ENCODE peak calls at places on chromosomes 3 and 15, in six cellular contexts. T is IMR-90, J is H1, S is neuronal stem cell, Q is trophoblast cell, E is H9. O is an unnamed sample.

GRCh38 chr3:36906504-36907149 is 38.2 kb downstream of the TRANK1 start:
- DNase-seq in T (peak; percentile 67), J (no peak), S (no peak), Q (no peak), E (no peak), O (peak; percentile 79)

GRCh38 chr15:67413770-67414429 is 107.0 kb upstream of the C15orf61 start:
- DNase-seq in T (peak; percentile 68), J (no peak), S (no peak), Q (no peak), E (no peak), O (peak; percentile 85)

GRCh38 chr3:21995079-21995607 is 244.1 kb upstream of the ZNF385D start:
- DNase-seq in T (no peak), J (no peak), S (no peak), Q (no peak), E (no peak), O (no peak)

GRCh38 chr3:70090322-70090913 is 90.9 kb downstream of the SAMMSON start:
- DNase-seq in T (peak; percentile 28), J (no peak), S (no peak), Q (no peak), E (no peak), O (peak; percentile 13)

GRCh38 chr3:187403768-187404270 is 35.6 kb downstream of the RTP4 start:
- DNase-seq in T (peak; percentile 97), J (no peak), S (no peak), Q (peak; percentile 5), E (no peak), O (peak; percentile 86)

GRCh38 chr3:45861043-45861846 is 19.3 kb upstream of the LZTFL1 start:
- DNase-seq in T (no peak), J (no peak), S (no peak), Q (no peak), E (no peak), O (no peak)

GRCh38 chr3:5888845-5889244 is 701.3 kb downstream of the EDEM1 start:
- DNase-seq in T (no peak), J (no peak), S (no peak), Q (no peak), E (no peak), O (no peak)

GRCh38 chr3:190458040-190458439 is 8.3 kb upstream of the TMEM207 start:
- DNase-seq in T (no peak), J (no peak), S (no peak), Q (peak; percentile 31), E (no peak), O (no peak)

GRCh38 chr15:35256555-35256954 is 171.5 kb upstream of the NANOGP8 start:
- DNase-seq in T (peak; percentile 60), J (no peak), S (no peak), Q (no peak), E (no peak), O (peak; percentile 17)

GRCh38 chr3:162224736-162225135 is 728.1 kb downstream of the OTOL1 start:
- DNase-seq in T (peak; percentile 22), J (no peak), S (no peak), Q (no peak), E (no peak), O (peak; percentile 4)

GRCh38 chr15:47576921-47577474 is 140.3 kb upstream of the SEMA6D start:
- DNase-seq in T (peak; percentile 10), J (no peak), S (no peak), Q (no peak), E (no peak), O (peak; percentile 16)

GRCh38 chr15:81242778-81243177 is 46.1 kb downstream of the IL16 start:
- DNase-seq in T (no peak), J (no peak), S (no peak), Q (no peak), E (no peak), O (no peak)

GRCh38 chr3:5057217-5057616 is 64.9 kb upstream of the ARL8B start:
- DNase-seq in T (no peak), J (no peak), S (no peak), Q (no peak), E (no peak), O (no peak)

GRCh38 chr15:48393650-48394049 is 62.4 kb downstream of the DUT start:
- DNase-seq in T (peak; percentile 80), J (no peak), S (no peak), Q (no peak), E (no peak), O (no peak)

GRCh38 chr3:174417568-174417967 is 441.6 kb upstream of the NAALADL2 start:
- DNase-seq in T (no peak), J (no peak), S (no peak), Q (no peak), E (no peak), O (no peak)

GRCh38 chr15:36844453-36845094 is 255.8 kb downstream of the MEIS2 start:
- DNase-seq in T (peak; percentile 69), J (no peak), S (no peak), Q (no peak), E (no peak), O (peak; percentile 63)

GRCh38 chr3:13535526-13535875 is 13.4 kb upstream of the FBLN2 start:
- DNase-seq in T (no peak), J (no peak), S (no peak), Q (no peak), E (no peak), O (no peak)

GRCh38 chr3:15009156-15009555 is 56.0 kb downstream of the MRPS25 start:
- DNase-seq in T (peak; percentile 13), J (no peak), S (no peak), Q (no peak), E (no peak), O (peak; percentile 26)

GRCh38 chr15:55742927-55743614 is at the start of gene PRTG:
- DNase-seq in T (peak; percentile 69), J (peak; percentile 76), S (peak; percentile 98), Q (peak; percentile 75), E (peak; percentile 76), O (peak; percentile 90)

GRCh38 chr15:39135989-39136388 is 444.9 kb upstream of the THBS1 start:
- DNase-seq in T (peak; percentile 96), J (no peak), S (no peak), Q (peak; percentile 69), E (no peak), O (peak; percentile 86)

GRCh38 chr3:184738519-184738890 is 26.6 kb upstream of the MAGEF1 start:
- DNase-seq in T (no peak), J (no peak), S (no peak), Q (no peak), E (no peak), O (no peak)

GRCh38 chr15:84600331-84600686 is 500 bp upstream of the ZSCAN2 start:
- DNase-seq in T (peak; percentile 83), J (peak; percentile 82), S (no peak), Q (peak; percentile 70), E (peak; percentile 83), O (peak; percentile 90)

GRCh38 chr3:177498037-177498857 is 301.0 kb upstream of the TBL1XR1 start:
- DNase-seq in T (peak; percentile 52), J (no peak), S (no peak), Q (no peak), E (no peak), O (no peak)

GRCh38 chr3:109336272-109336957 is 931 bp downstream of the DPPA4 start:
- DNase-seq in T (peak; percentile 7), J (no peak), S (no peak), Q (no peak), E (no peak), O (peak; percentile 80)

GRCh38 chr3:67083277-67083676 is 85.2 kb downstream of the KBTBD8 start:
- DNase-seq in T (peak; percentile 62), J (no peak), S (no peak), Q (no peak), E (no peak), O (no peak)

GRCh38 chr3:11845661-11846060 is 1.0 kb downstream of the TAMM41 start:
- DNase-seq in T (no peak), J (no peak), S (no peak), Q (no peak), E (no peak), O (no peak)

GRCh38 chr15:34109775-34110663 is 8.1 kb downstream of the PGBD4 start:
- DNase-seq in T (peak; percentile 60), J (no peak), S (no peak), Q (peak; percentile 9), E (no peak), O (peak; percentile 64)

GRCh38 chr3:56197259-56197965 is 270.9 kb downstream of the ERC2 start:
- DNase-seq in T (no peak), J (no peak), S (no peak), Q (no peak), E (no peak), O (no peak)

GRCh38 chr3:159950156-159950898 is 38.3 kb upstream of the IL12A start:
- DNase-seq in T (no peak), J (no peak), S (no peak), Q (no peak), E (no peak), O (no peak)

DNA sequence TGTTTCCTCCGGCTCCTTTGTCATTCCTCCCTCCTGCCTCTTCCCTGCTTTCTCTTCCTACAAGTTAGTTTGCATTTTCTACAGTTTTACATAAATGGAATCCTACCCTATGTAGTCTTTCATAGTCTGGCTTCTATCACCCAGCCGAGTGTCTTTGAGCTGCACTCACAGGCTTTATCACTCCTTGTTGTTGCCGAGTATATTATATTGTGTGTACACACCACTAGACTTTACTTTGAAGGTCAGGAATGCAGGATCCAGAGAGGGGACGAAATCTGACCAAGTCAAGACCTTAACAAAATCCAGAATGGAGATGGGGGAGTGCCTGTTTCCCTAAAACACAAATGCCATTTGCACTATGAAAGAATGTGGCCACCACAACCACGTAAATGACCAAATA is 65.9 kb downstream of the ARHGAP31 start:
- DNase-seq in T (no peak), J (no peak), S (no peak), Q (no peak), E (no peak), O (no peak)
- H2AK5ac ChIP-seq in T (no peak overlapping the region), J (no peak overlapping the region), S (no peak overlapping the region), Q (no peak overlapping the region), E (no peak overlapping the region), O (no peak overlapping the region)

GRCh38 chr3:125374996-125375941 is at the start of gene ZNF148:
- DNase-seq in T (peak; percentile 84), J (peak; percentile 94), S (peak; percentile 89), Q (peak; percentile 80), E (peak; percentile 90), O (peak; percentile 92)
- H4K91ac ChIP-seq in T (peak within 1 kb of the TSS; percentile 81), J (peak within 1 kb of the TSS; percentile 80), S (no peak within 1 kb of the TSS), Q (peak within 1 kb of the TSS; percentile 93), E (no peak within 1 kb of the TSS), O (peak within 1 kb of the TSS; percentile 88)

GRCh38 chr3:43497905-43498365 is 123.9 kb downstream of the ANO10 start:
- DNase-seq in T (peak; percentile 69), J (no peak), S (no peak), Q (no peak), E (no peak), O (peak; percentile 33)
- H3K14ac ChIP-seq in T (peak overlapping the region; percentile 46), J (no peak overlapping the region), S (no peak overlapping the region), Q (no peak overlapping the region), E (no peak overlapping the region), O (no peak overlapping the region)

GRCh38 chr15:69729167-69729748 is 276.6 kb downstream of the RPLP1 start:
- DNase-seq in T (peak; percentile 8), J (peak; percentile 88), S (no peak), Q (peak; percentile 16), E (peak; percentile 47), O (peak; percentile 43)

GRCh38 chr15:69732133-69732532 is 279.5 kb downstream of the RPLP1 start:
- DNase-seq in T (no peak), J (no peak), S (no peak), Q (no peak), E (no peak), O (no peak)

GRCh38 chr15:69734699-69735098 is 282.1 kb downstream of the RPLP1 start:
- DNase-seq in T (no peak), J (no peak), S (no peak), Q (no peak), E (no peak), O (no peak)

GRCh38 chr15:69730281-69731235 is 277.9 kb downstream of the RPLP1 start:
- DNase-seq in T (no peak), J (no peak), S (no peak), Q (peak; percentile 93), E (no peak), O (peak; percentile 32)

GRCh38 chr15:69731581-69731980 is 279.0 kb downstream of the RPLP1 start:
- DNase-seq in T (no peak), J (no peak), S (no peak), Q (peak; percentile 61), E (no peak), O (no peak)
- H2AK5ac ChIP-seq in T (no peak overlapping the region), J (no peak overlapping the region), S (no peak overlapping the region), Q (no peak overlapping the region), E (no peak overlapping the region), O (no peak overlapping the region)

O was measured in mesenchymal stem cell.